ENCODE peak calls at places on chromosomes 1 and 21, in seven cellular contexts. H is effector memory CD4-positive, alpha-beta T cell; E is body of pancreas; L is caudate nucleus; M is heart right ventricle; Z is PC-9; U is foreskin keratinocyte. X is an unnamed sample.

GRCh38 chr1:42282024-42282579 is 52.9 kb downstream of the FOXJ3 start:
- DNase-seq in H (no peak), E (no peak), L (no peak), M (no peak), Z (peak; percentile 42), U (peak; percentile 28), X (no peak)

GRCh38 chr1:147496571-147496970 is 44.7 kb upstream of the BCL9 start:
- DNase-seq in H (no peak), E (peak; percentile 36), L (no peak), M (peak; percentile 22), Z (no peak), U (no peak), X (peak; percentile 48)

GRCh38 chr1:115374598-115374997 is 36.5 kb upstream of the NGF start:
- DNase-seq in H (no peak), E (no peak), L (no peak), M (no peak), Z (peak; percentile 21), U (no peak), X (no peak)

GRCh38 chr1:201009967-201010645 is 13.4 kb downstream of the KIF21B start:
- DNase-seq in H (no peak), E (no peak), L (peak; percentile 58), M (no peak), Z (no peak), U (no peak), X (no peak)

GRCh38 chr1:9889411-9889810 is 20.7 kb downstream of the CTNNBIP1 start:
- DNase-seq in H (no peak), E (no peak), L (no peak), M (no peak), Z (no peak), U (no peak), X (no peak)

GRCh38 chr1:12616709-12617373 is 1.2 kb downstream of the DHRS3 start:
- DNase-seq in H (no peak), E (peak; percentile 54), L (no peak), M (peak; percentile 56), Z (no peak), U (no peak), X (peak; percentile 18)

GRCh38 chr1:207948536-207949250 is 37.8 kb upstream of the CD34 start:
- DNase-seq in H (no peak), E (no peak), L (no peak), M (no peak), Z (no peak), U (no peak), X (peak; percentile 56)

GRCh38 chr1:192158181-192158580 is at the start of gene RGS18:
- DNase-seq in H (no peak), E (no peak), L (no peak), M (no peak), Z (no peak), U (no peak), X (no peak)

GRCh38 chr1:96973605-96974004 is 252.0 kb downstream of the PTBP2 start:
- DNase-seq in H (no peak), E (no peak), L (no peak), M (no peak), Z (no peak), U (no peak), X (no peak)

GRCh38 chr1:41526956-41527561 is 42.6 kb upstream of the EDN2 start:
- DNase-seq in H (no peak), E (no peak), L (no peak), M (no peak), Z (no peak), U (no peak), X (no peak)

GRCh38 chr1:222064388-222065201 is 322.7 kb upstream of the DUSP10 start:
- DNase-seq in H (no peak), E (no peak), L (no peak), M (no peak), Z (no peak), U (peak; percentile 57), X (no peak)

GRCh38 chr1:227124461-227124860 is 184.4 kb downstream of the COQ8A start:
- DNase-seq in H (no peak), E (no peak), L (no peak), M (no peak), Z (no peak), U (no peak), X (no peak)

GRCh38 chr1:5856246-5856815 is 135.9 kb downstream of the NPHP4 start:
- DNase-seq in H (no peak), E (peak; percentile 48), L (no peak), M (no peak), Z (no peak), U (peak; percentile 2), X (peak; percentile 92)

GRCh38 chr1:5502310-5503194 is 489.7 kb downstream of the NPHP4 start:
- DNase-seq in H (no peak), E (no peak), L (no peak), M (no peak), Z (no peak), U (peak; percentile 30), X (no peak)

GRCh38 chr1:119475866-119476439 is 31.1 kb upstream of the HSD3B1 start:
- DNase-seq in H (no peak), E (peak; percentile 79), L (peak; percentile 2), M (peak; percentile 22), Z (peak; percentile 74), U (no peak), X (no peak)

GRCh38 chr1:56287736-56288135 is 291.6 kb downstream of the PLPP3 start:
- DNase-seq in H (no peak), E (no peak), L (no peak), M (no peak), Z (no peak), U (no peak), X (no peak)

GRCh38 chr1:218812360-218812759 is 361.3 kb upstream of the LYPLAL1 start:
- DNase-seq in H (no peak), E (no peak), L (no peak), M (no peak), Z (no peak), U (no peak), X (no peak)

GRCh38 chr1:110035236-110035752 is 870 bp downstream of the STRIP1 start:
- DNase-seq in H (no peak), E (no peak), L (no peak), M (no peak), Z (no peak), U (no peak), X (peak; percentile 68)

GRCh38 chr1:94384485-94385353 is 33.5 kb upstream of the ABCD3 start:
- DNase-seq in H (no peak), E (peak; percentile 22), L (no peak), M (no peak), Z (peak; percentile 41), U (no peak), X (no peak)

GRCh38 chr21:45458281-45459170 is 53.6 kb downstream of the COL18A1 start:
- DNase-seq in H (no peak), E (no peak), L (no peak), M (peak; percentile 14), Z (no peak), U (no peak), X (no peak)

GRCh38 chr21:32726742-32727477 is 903 bp downstream of the SYNJ1 start:
- DNase-seq in H (no peak), E (peak; percentile 34), L (no peak), M (no peak), Z (peak; percentile 36), U (no peak), X (peak; percentile 50)

GRCh38 chr1:6165027-6165426 is 15.1 kb downstream of the CHD5 start:
- DNase-seq in H (no peak), E (no peak), L (no peak), M (no peak), Z (no peak), U (no peak), X (no peak)

GRCh38 chr1:18491168-18491567 is 10.4 kb downstream of the KLHDC7A start:
- DNase-seq in H (no peak), E (no peak), L (no peak), M (no peak), Z (no peak), U (no peak), X (no peak)

GRCh38 chr1:189149547-189150375 is 1327.9 kb downstream of the BRINP3 start:
- DNase-seq in H (no peak), E (peak; percentile 16), L (no peak), M (no peak), Z (no peak), U (no peak), X (no peak)

GRCh38 chr1:63878914-63879313 is 105.1 kb downstream of the ROR1 start:
- DNase-seq in H (no peak), E (no peak), L (no peak), M (no peak), Z (no peak), U (no peak), X (peak; percentile 46)

GRCh38 chr1:212219679-212220463 is 65.3 kb upstream of the PPP2R5A start:
- DNase-seq in H (no peak), E (no peak), L (no peak), M (no peak), Z (no peak), U (no peak), X (peak; percentile 65)

GRCh38 chr1:179781962-179782361 is 38.9 kb downstream of the FAM163A start:
- DNase-seq in H (no peak), E (no peak), L (no peak), M (peak; percentile 67), Z (no peak), U (no peak), X (no peak)
- H3K27ac ChIP-seq in H (no peak overlapping the region), E (no peak overlapping the region), L (no peak overlapping the region), M (no peak overlapping the region), Z (no peak overlapping the region), U (no peak overlapping the region), X (no peak overlapping the region)

GRCh38 chr1:236979149-236979890 is 24.9 kb downstream of the MT1HL1 start:
- DNase-seq in H (no peak), E (no peak), L (no peak), M (no peak), Z (no peak), U (no peak), X (no peak)
- H3K27ac ChIP-seq in H (no peak overlapping the region), E (no peak overlapping the region), L (peak overlapping the region; percentile 36), M (peak overlapping the region; percentile 37), Z (no peak overlapping the region), U (no peak overlapping the region), X (no peak overlapping the region)

GRCh38 chr1:44735992-44736391 is 3.6 kb upstream of the KIF2C start:
- DNase-seq in H (no peak), E (no peak), L (no peak), M (no peak), Z (no peak), U (no peak), X (no peak)

GRCh38 chr1:44739361-44740178 is at the start of gene KIF2C:
- DNase-seq in H (peak; percentile 89), E (peak; percentile 97), L (peak; percentile 94), M (peak; percentile 97), Z (peak; percentile 92), U (peak; percentile 86), X (peak; percentile 92)

DNA sequence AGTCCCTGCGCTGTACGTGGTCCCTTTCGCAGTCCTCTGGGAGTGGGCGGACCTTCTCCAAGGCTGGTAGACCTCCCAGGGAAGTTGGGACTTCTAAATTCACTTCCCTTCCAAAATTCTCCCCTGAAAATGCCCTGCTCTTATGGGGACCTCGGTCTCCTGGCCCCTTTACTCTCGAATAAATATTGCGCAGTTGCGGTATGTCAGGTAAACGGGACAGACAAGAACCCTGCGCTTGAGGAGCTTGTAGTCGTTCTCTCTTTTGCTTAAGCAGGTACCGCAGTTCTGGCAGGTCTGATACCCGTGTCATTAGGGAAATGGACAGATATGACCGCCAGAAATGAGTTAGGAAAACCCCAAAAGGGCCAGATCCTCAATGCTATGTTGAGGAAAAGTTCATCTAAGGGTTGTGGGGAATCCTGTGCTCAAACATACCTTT is 561 bp downstream of the KIF2C start:
- DNase-seq in H (no peak), E (no peak), L (no peak), M (no peak), Z (no peak), U (no peak), X (no peak)
- H3K27ac ChIP-seq in H (no peak overlapping the region), E (no peak overlapping the region), L (no peak overlapping the region), M (no peak overlapping the region), Z (peak overlapping the region; percentile 79), U (peak overlapping the region; percentile 26), X (peak overlapping the region; percentile 70)

GRCh38 chr1:228853637-228854036 is 118.4 kb downstream of the RHOU start:
- DNase-seq in H (no peak), E (no peak), L (no peak), M (no peak), Z (no peak), U (no peak), X (no peak)
- H3K27ac ChIP-seq in H (no peak overlapping the region), E (peak overlapping the region; percentile 42), L (no peak overlapping the region), M (no peak overlapping the region), Z (no peak overlapping the region), U (no peak overlapping the region), X (no peak overlapping the region)